ENCODE peak calls at places on chromosome 9, in four cellular contexts. R is body of pancreas, S is lower leg skin, E is tibial nerve. F is an unnamed sample.
A peak's percentile ranks its signal among the peaks of the same experiment; 100 is the strongest.

GRCh38 chr9:3929345-3930150 is 370.3 kb downstream of the GLIS3 start:
- DNase-seq in R (no peak), S (no peak), E (no peak), F (no peak)

GRCh38 chr9:117136461-117136860 is 278.4 kb downstream of the ASTN2 start:
- DNase-seq in S (no peak), R (no peak), E (no peak), F (no peak)

GRCh38 chr9:85392270-85392669 is 349.5 kb downstream of the AGTPBP1 start:
- DNase-seq in R (no peak), S (no peak), E (no peak), F (no peak)

GRCh38 chr9:131627846-131628820 is 82.8 kb downstream of the PRRT1B start:
- DNase-seq in S (no peak), R (peak; percentile 96), E (no peak), F (peak; percentile 96)

GRCh38 chr9:17625644-17626388 is 47.0 kb downstream of the SH3GL2 start:
- DNase-seq in R (no peak), E (no peak), S (no peak), F (no peak)

GRCh38 chr9:124390812-124391658 is 24.2 kb downstream of the PSMB7 start:
- DNase-seq in E (no peak), S (no peak), R (no peak), F (no peak)

GRCh38 chr9:30289435-30289834 is 2095.0 kb upstream of the ACO1 start:
- DNase-seq in E (no peak), R (no peak), S (no peak), F (no peak)

GRCh38 chr9:131289301-131290038 is at the start of gene PLPP7:
- DNase-seq in R (peak; percentile 31), S (no peak), E (peak; percentile 61), F (no peak)

GRCh38 chr9:116234091-116234490 is 80.5 kb downstream of the PAPPA start:
- DNase-seq in S (no peak), E (no peak), R (no peak), F (no peak)

DNA sequence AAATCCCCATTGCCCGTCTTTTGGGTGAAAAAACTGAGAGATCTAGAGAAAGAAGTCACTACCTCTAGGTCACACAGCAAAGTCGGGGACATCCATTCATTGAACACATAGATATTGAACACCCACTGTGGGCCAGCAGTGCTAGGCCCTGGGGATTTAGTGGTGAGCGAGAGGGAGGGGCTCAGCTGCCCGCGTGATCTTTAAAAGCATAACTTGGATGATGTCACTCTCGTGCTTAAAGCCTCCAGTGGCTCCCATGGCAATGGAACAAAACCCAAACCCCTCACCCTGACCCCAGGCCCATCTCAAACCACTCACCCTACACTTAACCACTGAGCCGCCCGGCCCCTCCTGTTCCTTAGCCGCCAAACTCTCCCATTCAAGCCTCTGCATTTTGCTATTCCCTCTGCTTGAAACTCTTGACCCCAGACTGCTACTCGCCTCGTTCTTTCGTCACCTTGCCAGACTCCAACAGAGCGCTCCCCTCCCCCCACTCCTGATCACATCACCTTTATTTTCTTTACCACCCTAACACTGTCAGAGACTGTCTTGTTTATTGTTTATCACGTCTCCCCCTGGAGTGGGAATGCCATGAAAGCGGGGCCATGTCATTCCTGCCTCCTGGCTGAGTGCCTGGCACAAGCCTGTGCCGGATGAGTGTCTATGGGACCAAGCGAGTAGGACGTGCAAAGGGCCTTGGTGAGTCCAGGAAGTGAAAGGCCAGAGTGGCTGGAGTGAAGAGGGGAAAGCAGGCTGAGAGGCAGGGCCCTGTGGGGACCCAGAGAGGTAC is 710 bp upstream of the PIP5KL1 start:
- DNase-seq in R (no peak), E (no peak), S (no peak), F (no peak)
- H3K4me3 ChIP-seq in R (no peak overlapping the region), E (peak overlapping the region; percentile 66), S (no peak overlapping the region), F (no peak overlapping the region)

GRCh38 chr9:129989362-129989708 is 53.7 kb downstream of the FNBP1 start:
- DNase-seq in R (no peak), E (no peak), S (no peak), F (no peak)
- TF ChIP-seq POLR2A in R (no peak), E (no peak), S (no peak), F (no peak)

GRCh38 chr9:86943223-86943870 is 4.0 kb downstream of the GAS1 start:
- DNase-seq in E (no peak), S (no peak), R (peak; percentile 71), F (peak; percentile 52)
- H3K4me3 ChIP-seq in E (peak overlapping the region; percentile 85), S (no peak overlapping the region), R (no peak overlapping the region), F (no peak overlapping the region)

GRCh38 chr9:102841376-102841775 is 153.8 kb upstream of the CYLC2 start:
- DNase-seq in S (no peak), E (no peak), R (no peak), F (no peak)
- TF ChIP-seq POLR2A in S (no peak), E (no peak), R (no peak), F (no peak)

DNA sequence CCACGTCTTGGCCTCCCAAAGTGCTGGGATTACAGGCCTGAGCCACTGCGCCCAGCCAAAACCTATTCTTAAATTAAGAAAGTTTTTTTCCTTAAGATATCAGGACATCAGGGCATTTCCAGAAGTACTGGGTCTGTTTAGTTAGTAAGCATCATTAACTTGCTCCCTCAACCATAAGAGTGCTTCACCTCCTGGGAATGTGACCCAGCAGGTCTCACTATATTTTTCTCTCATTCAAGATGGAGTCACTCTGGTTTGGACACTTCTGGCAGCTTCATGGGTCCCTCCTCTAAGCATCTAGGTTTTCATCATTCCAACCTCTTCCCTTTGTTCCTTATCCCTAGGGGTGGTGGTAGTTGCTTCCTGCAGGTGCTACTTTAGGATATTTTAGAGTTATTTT is 10.3 kb upstream of the BRD3OS start:
- DNase-seq in S (no peak), E (no peak), R (no peak), F (no peak)
- H3K4me3 ChIP-seq in S (no peak overlapping the region), E (no peak overlapping the region), R (no peak overlapping the region), F (no peak overlapping the region)

GRCh38 chr9:26954050-26954508 is 2.1 kb upstream of the IFT74 start:
- DNase-seq in R (no peak), S (no peak), E (no peak), F (no peak)

GRCh38 chr9:26950521-26950920 is 3.5 kb upstream of the PLAA start:
- DNase-seq in S (no peak), E (no peak), R (no peak), F (no peak)

GRCh38 chr9:26955222-26955903 is 849 bp upstream of the IFT74 start:
- DNase-seq in R (no peak), E (no peak), S (no peak), F (no peak)

GRCh38 chr9:26951794-26952193 is 4.4 kb upstream of the IFT74 start:
- DNase-seq in S (no peak), E (no peak), R (no peak), F (no peak)

DNA sequence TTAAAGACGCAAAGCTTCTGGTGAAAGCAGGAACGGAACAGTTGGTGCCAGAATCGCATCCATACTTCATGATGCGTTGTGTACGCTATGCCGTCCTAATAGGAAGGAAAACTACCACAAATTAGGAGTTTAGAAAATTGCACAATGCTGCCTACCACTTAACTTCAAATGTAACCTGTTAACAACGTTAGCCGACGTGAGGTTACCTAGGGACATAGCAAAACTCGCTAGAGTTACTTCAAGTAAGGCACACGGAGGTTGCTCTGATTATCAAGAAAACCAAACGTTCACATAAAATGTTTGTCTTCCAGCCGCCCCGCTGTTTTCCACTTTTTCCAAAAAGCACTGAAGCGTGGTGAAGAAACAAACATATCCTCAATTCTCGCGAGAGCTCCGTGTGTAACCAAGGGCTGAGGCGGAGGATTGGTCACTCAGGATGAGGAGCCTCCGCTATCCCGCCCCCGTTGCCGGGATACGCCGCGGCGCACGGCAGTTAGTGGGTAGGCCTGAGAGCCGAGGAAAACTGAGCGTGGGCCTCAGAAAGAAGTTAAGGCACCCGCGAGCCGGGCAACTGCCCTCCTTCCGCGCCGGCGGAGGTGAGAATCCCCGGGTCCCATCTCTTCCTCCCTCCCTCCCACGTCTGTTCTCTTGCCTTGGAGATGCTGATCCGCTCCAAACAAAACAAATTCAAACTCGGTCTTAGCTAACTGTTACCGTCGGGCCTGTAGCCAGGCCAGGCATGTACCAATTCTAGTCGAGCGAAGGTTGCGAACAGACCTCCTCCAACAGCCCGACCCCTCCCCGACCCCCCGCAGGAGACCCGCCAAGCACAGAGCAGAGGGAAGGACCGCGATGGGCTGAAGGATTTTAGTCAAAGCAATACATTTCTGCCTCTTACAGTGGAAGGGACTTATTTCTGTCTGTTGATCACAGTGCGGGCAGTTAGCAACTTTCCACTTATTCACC is at the start of gene IFT74:
- DNase-seq in R (peak; percentile 97), S (peak; percentile 99), E (peak; percentile 97), F (peak; percentile 99)
- TF ChIP-seq POLR2A in R (peak; percentile 80), S (no peak), E (no peak), F (peak; percentile 73)

DNA sequence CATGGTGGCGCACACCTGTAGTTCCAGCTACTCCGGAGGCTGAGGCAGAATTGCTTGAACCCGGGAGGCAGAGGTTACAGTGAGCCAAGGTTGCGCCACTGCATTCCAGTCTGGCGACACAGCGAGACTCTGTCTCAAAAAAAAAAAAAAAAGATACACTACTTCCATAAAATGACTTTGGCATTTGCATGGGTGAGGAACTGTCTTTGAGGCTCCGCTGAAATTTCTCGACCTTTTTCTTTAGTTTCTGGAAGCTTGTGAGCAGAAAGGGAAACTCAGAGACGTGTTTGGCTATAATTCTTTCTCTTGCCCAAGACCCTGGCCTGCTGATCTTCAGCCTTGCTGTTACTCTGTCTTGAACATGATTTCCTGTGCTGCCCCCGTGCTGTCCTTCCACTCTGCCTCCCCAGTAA is 37.3 kb downstream of the SPIN1 start:
- DNase-seq in R (no peak), S (no peak), E (no peak), F (no peak)
- H3K4me3 ChIP-seq in R (no peak overlapping the region), S (no peak overlapping the region), E (no peak overlapping the region), F (no peak overlapping the region)

F was measured in right lobe of liver.